ENCODE peak calls at places on chromosomes 4 and X, in eight cellular contexts. O, Y, U, W, F, Q, M and V are unnamed samples.

GRCh38 chrX:85914431-85914830 is 132.9 kb downstream of the CHM start:
- DNase-seq in M (no peak), F (no peak), Y (no peak), O (no peak), U (no peak), Q (no peak), W (no peak), V (no peak)

GRCh38 chr4:34422472-34422871 is 1821.8 kb downstream of the ARAP2 start:
- DNase-seq in F (peak), Y (no peak), Q (no peak), M (no peak), W (no peak), O (peak), U (peak), V (no peak)

GRCh38 chr4:71609159-71609558 is 174.7 kb downstream of the GC start:
- DNase-seq in O (peak), F (no peak), Q (no peak), W (no peak), U (peak), M (no peak), Y (no peak), V (no peak)

GRCh38 chrX:9785944-9786741 is at the start of gene SHROOM2:
- DNase-seq in F (no peak), U (no peak), M (no peak), Q (no peak), O (peak), Y (no peak), W (no peak), V (no peak)

GRCh38 chr4:183903021-183903760 is 1.9 kb upstream of the STOX2 start:
- DNase-seq in F (peak), Y (no peak), W (no peak), Q (no peak), M (no peak), O (no peak), U (no peak), V (no peak)

GRCh38 chrX:140764401-140764919 is 54.9 kb downstream of the LINC00632 start:
- DNase-seq in Q (no peak), M (no peak), F (peak), U (peak), W (no peak), O (peak), Y (no peak), V (peak)

GRCh38 chrX:24761306-24761705 is 67.6 kb downstream of the POLA1 start:
- DNase-seq in O (no peak), M (no peak), Y (no peak), F (no peak), Q (no peak), U (peak), W (no peak), V (no peak)

GRCh38 chrX:17525762-17526555 is 151.0 kb downstream of the NHS start:
- DNase-seq in Q (no peak), W (no peak), Y (no peak), U (no peak), O (no peak), M (no peak), F (no peak), V (no peak)

GRCh38 chr4:96593422-96593821 is 753.5 kb downstream of the PDHA2 start:
- DNase-seq in Y (no peak), O (peak), U (no peak), W (no peak), F (no peak), M (no peak), Q (no peak), V (no peak)

GRCh38 chr4:40462326-40462725 is 127.2 kb downstream of the CHRNA9 start:
- DNase-seq in F (no peak), Q (no peak), W (no peak), U (no peak), M (peak), O (no peak), Y (no peak), V (no peak)

GRCh38 chr4:143076723-143077122 is 108.0 kb upstream of the USP38 start:
- DNase-seq in M (no peak), O (no peak), F (no peak), Y (no peak), W (no peak), U (no peak), Q (no peak), V (no peak)

GRCh38 chr4:159487284-159487747 is 384.4 kb downstream of the RAPGEF2 start:
- DNase-seq in U (peak), M (peak), F (peak), O (peak), W (no peak), Q (peak), Y (no peak), V (peak)

GRCh38 chrX:8988456-8988855 is 45.5 kb downstream of the FAM9B start:
- DNase-seq in Y (peak), O (peak), M (no peak), Q (peak), F (no peak), W (no peak), U (peak), V (no peak)

GRCh38 chr4:24321637-24322036 is 262.7 kb downstream of the DHX15 start:
- DNase-seq in Y (no peak), M (no peak), Q (no peak), O (no peak), F (peak), U (no peak), W (no peak), V (no peak)

GRCh38 chr4:1767770-1768366 is 25.2 kb upstream of the FGFR3 start:
- DNase-seq in W (no peak), F (no peak), U (peak), Y (peak), M (peak), O (peak), Q (no peak), V (no peak)

GRCh38 chrX:20059467-20060128 is 57.1 kb downstream of the MAP7D2 start:
- DNase-seq in Y (no peak), W (no peak), U (no peak), Q (no peak), M (no peak), O (no peak), F (no peak), V (no peak)

GRCh38 chr4:87896020-87896621 is 63.4 kb downstream of the MEPE start:
- DNase-seq in Q (peak), Y (no peak), M (no peak), W (no peak), F (peak), O (peak), U (peak), V (no peak)

GRCh38 chr4:128574706-128575105 is 234.8 kb upstream of the JADE1 start:
- DNase-seq in U (peak), F (peak), Q (peak), O (peak), Y (peak), W (peak), M (peak), V (peak)

GRCh38 chr4:2402453-2402852 is 16.0 kb downstream of the ZFYVE28 start:
- DNase-seq in W (no peak), Y (no peak), F (no peak), O (no peak), M (no peak), Q (no peak), U (no peak), V (peak)

GRCh38 chr4:147813107-147813773 is 81.4 kb downstream of the ARHGAP10 start:
- DNase-seq in Q (no peak), U (no peak), Y (no peak), W (no peak), O (no peak), F (no peak), M (no peak), V (no peak)

GRCh38 chrX:1475881-1476280 is 23.2 kb upstream of the ASMTL start:
- DNase-seq in Q (no peak), W (no peak), M (no peak), F (no peak), Y (no peak), O (no peak), U (no peak), V (no peak)

GRCh38 chr4:52958232-52958631 is 96.1 kb downstream of the RASL11B start:
- DNase-seq in Y (no peak), M (no peak), F (no peak), O (peak), U (peak), Q (no peak), W (no peak), V (no peak)

GRCh38 chr4:85812776-85813175 is 337.8 kb downstream of the ARHGAP24 start:
- DNase-seq in M (no peak), W (no peak), U (peak), Y (no peak), Q (no peak), F (no peak), O (no peak), V (no peak)

GRCh38 chr4:124431663-124432192 is 280.8 kb downstream of the ANKRD50 start:
- DNase-seq in F (no peak), O (no peak), Q (no peak), W (no peak), M (no peak), U (peak), Y (no peak), V (no peak)

GRCh38 chr4:5471206-5471605 is 237.2 kb downstream of the EVC2 start:
- DNase-seq in Y (no peak), W (no peak), Q (no peak), M (no peak), O (no peak), U (no peak), F (no peak), V (no peak)

GRCh38 chr4:26916195-26916594 is 55.6 kb downstream of the STIM2 start:
- DNase-seq in W (no peak), U (peak), Q (no peak), Y (no peak), M (no peak), O (peak), F (peak), V (no peak)

GRCh38 chr4:128606173-128606572 is 203.3 kb upstream of the JADE1 start:
- DNase-seq in F (no peak), O (no peak), U (peak), Q (no peak), M (no peak), Y (no peak), W (no peak), V (no peak)

GRCh38 chr4:110637408-110638131 is 14.7 kb upstream of the PITX2 start:
- DNase-seq in W (no peak), F (no peak), U (peak), O (no peak), Q (no peak), M (peak), Y (no peak), V (no peak)

GRCh38 chrX:49272426-49272825 is 2.8 kb downstream of the PPP1R3F start:
- DNase-seq in W (no peak), U (no peak), M (no peak), Y (no peak), F (no peak), O (no peak), Q (no peak), V (no peak)

GRCh38 chrX:73767017-73767416 is 204.0 kb downstream of the CHIC1 start:
- DNase-seq in Q (no peak), Y (no peak), W (no peak), F (no peak), O (no peak), M (no peak), U (no peak), V (no peak)

GRCh38 chrX:155873203-155873602 is 7.9 kb upstream of the VAMP7 start:
- DNase-seq in O (no peak), U (no peak), M (no peak), Q (no peak), Y (no peak), W (no peak), F (no peak), V (no peak)

GRCh38 chr4:8747896-8748575 is 123.6 kb downstream of the HMX1 start:
- DNase-seq in O (no peak), F (no peak), U (no peak), Y (no peak), M (no peak), W (no peak), Q (no peak), V (no peak)

GRCh38 chr4:173287486-173287885 is 46.7 kb downstream of the HMGB2 start:
- DNase-seq in Q (no peak), W (no peak), M (no peak), U (no peak), O (no peak), Y (no peak), F (no peak), V (no peak)

GRCh38 chrX:1754077-1754476 is 139.2 kb downstream of the ASMT start:
- DNase-seq in M (no peak), U (no peak), F (no peak), W (no peak), Y (no peak), O (no peak), Q (no peak), V (no peak)

GRCh38 chr4:89109841-89110540 is 1.3 kb upstream of the TIGD2 start:
- DNase-seq in M (no peak), O (no peak), U (no peak), F (no peak), Q (no peak), W (no peak), Y (no peak), V (no peak)